ENCODE peak calls at places on chromosomes 7 and 10, in seven cellular contexts. One of them, this sample, is unnamed. For H3K4me1, the result is how much of the 10 kb centered on the place peaks cover.

GRCh38 chr7:85516675-85517074 is 329.8 kb upstream of the SEMA3D start:
- DNase-seq in neuronal stem cell: no peak
- DNase-seq in sigmoid colon: no peak
- DNase-seq in tibial artery: no peak
- DNase-seq in ovary: no peak
- DNase-seq in osteoblast: no peak
- DNase-seq in stomach: no peak
- DNase-seq in this sample: no peak

GRCh38 chr7:29895557-29895956 is 89.2 kb downstream of the WIPF3 start:
- DNase-seq in osteoblast: peak
- DNase-seq in ovary: no peak
- DNase-seq in sigmoid colon: no peak
- DNase-seq in tibial artery: no peak
- DNase-seq in neuronal stem cell: no peak
- DNase-seq in stomach: no peak
- DNase-seq in this sample: no peak

GRCh38 chr10:130580975-130581374 is 444.8 kb downstream of the GLRX3 start:
- DNase-seq in sigmoid colon: no peak
- DNase-seq in tibial artery: no peak
- DNase-seq in ovary: no peak
- DNase-seq in osteoblast: no peak
- DNase-seq in stomach: no peak
- DNase-seq in neuronal stem cell: no peak
- DNase-seq in this sample: no peak

GRCh38 chr7:29479606-29480200 is 83.9 kb upstream of the PRR15 start:
- DNase-seq in stomach: no peak
- DNase-seq in osteoblast: no peak
- DNase-seq in ovary: peak
- DNase-seq in sigmoid colon: peak
- DNase-seq in tibial artery: no peak
- DNase-seq in neuronal stem cell: peak
- DNase-seq in this sample: no peak

GRCh38 chr7:19713676-19714075 is 4.8 kb upstream of the POLR1F start:
- DNase-seq in neuronal stem cell: peak
- DNase-seq in tibial artery: no peak
- DNase-seq in osteoblast: no peak
- DNase-seq in sigmoid colon: no peak
- DNase-seq in ovary: no peak
- DNase-seq in stomach: no peak
- DNase-seq in this sample: no peak

GRCh38 chr7:38630720-38631673 is at the start of gene AMPH:
- DNase-seq in osteoblast: peak
- DNase-seq in neuronal stem cell: peak
- DNase-seq in tibial artery: peak
- DNase-seq in sigmoid colon: peak
- DNase-seq in stomach: no peak
- DNase-seq in ovary: no peak
- DNase-seq in this sample: peak

GRCh38 chr7:73520673-73521635 is 1.1 kb downstream of the BAZ1B start:
- DNase-seq in stomach: no peak
- DNase-seq in tibial artery: no peak
- DNase-seq in osteoblast: peak
- DNase-seq in ovary: no peak
- DNase-seq in neuronal stem cell: no peak
- DNase-seq in sigmoid colon: no peak
- DNase-seq in this sample: no peak

GRCh38 chr7:15561840-15562239 is at the start of gene AGMO:
- DNase-seq in neuronal stem cell: peak
- DNase-seq in sigmoid colon: peak
- DNase-seq in tibial artery: peak
- DNase-seq in stomach: no peak
- DNase-seq in ovary: peak
- DNase-seq in osteoblast: no peak
- DNase-seq in this sample: no peak

GRCh38 chr7:45057853-45058252 is 30.9 kb downstream of the NACAD start:
- DNase-seq in stomach: no peak
- DNase-seq in ovary: no peak
- DNase-seq in neuronal stem cell: no peak
- DNase-seq in tibial artery: no peak
- DNase-seq in osteoblast: peak
- DNase-seq in sigmoid colon: no peak
- DNase-seq in this sample: no peak

GRCh38 chr10:128061306-128062300 is 64.6 kb downstream of the MKI67 start:
- DNase-seq in ovary: no peak
- DNase-seq in sigmoid colon: no peak
- DNase-seq in neuronal stem cell: no peak
- DNase-seq in osteoblast: peak
- DNase-seq in stomach: no peak
- DNase-seq in tibial artery: no peak
- DNase-seq in this sample: no peak
- H3K4me1 ChIP-seq in ovary: under half
- H3K4me1 ChIP-seq in sigmoid colon: under half
- H3K4me1 ChIP-seq in neuronal stem cell: under half
- H3K4me1 ChIP-seq in osteoblast: under half
- H3K4me1 ChIP-seq in stomach: under half
- H3K4me1 ChIP-seq in tibial artery: half or more
- H3K4me1 ChIP-seq in this sample: under half

GRCh38 chr10:119270893-119271361 is 63.6 kb downstream of the GRK5 start:
- DNase-seq in stomach: peak
- DNase-seq in osteoblast: no peak
- DNase-seq in sigmoid colon: no peak
- DNase-seq in tibial artery: peak
- DNase-seq in ovary: peak
- DNase-seq in neuronal stem cell: no peak
- DNase-seq in this sample: no peak
- H3K4me1 ChIP-seq in stomach: half or more
- H3K4me1 ChIP-seq in osteoblast: under half
- H3K4me1 ChIP-seq in sigmoid colon: half or more
- H3K4me1 ChIP-seq in tibial artery: half or more
- H3K4me1 ChIP-seq in ovary: under half
- H3K4me1 ChIP-seq in neuronal stem cell: under half
- H3K4me1 ChIP-seq in this sample: under half

DNA sequence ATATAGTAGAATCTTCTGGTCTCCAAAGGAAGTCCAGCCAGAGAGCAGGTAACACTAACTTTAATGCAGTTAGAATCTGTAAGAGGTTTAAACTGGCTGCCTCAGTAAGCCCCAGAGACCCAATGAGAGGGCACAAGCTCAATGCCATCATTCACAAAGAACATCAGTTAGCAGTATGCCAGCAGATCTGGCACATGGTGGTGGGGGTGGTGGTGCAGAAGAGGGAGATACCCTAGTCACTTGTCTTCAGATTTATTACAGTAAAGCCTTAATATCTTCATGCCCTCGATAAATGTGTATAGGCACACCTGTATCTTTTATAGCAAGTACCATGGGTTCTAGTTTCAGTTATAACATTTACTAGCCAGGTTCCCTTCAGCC is 86.2 kb downstream of the SORBS1 start:
- DNase-seq in osteoblast: no peak
- DNase-seq in sigmoid colon: no peak
- DNase-seq in ovary: no peak
- DNase-seq in neuronal stem cell: no peak
- DNase-seq in tibial artery: no peak
- DNase-seq in stomach: no peak
- DNase-seq in this sample: no peak
- H3K4me1 ChIP-seq in osteoblast: under half
- H3K4me1 ChIP-seq in sigmoid colon: half or more
- H3K4me1 ChIP-seq in ovary: under half
- H3K4me1 ChIP-seq in neuronal stem cell: under half
- H3K4me1 ChIP-seq in tibial artery: half or more
- H3K4me1 ChIP-seq in stomach: half or more
- H3K4me1 ChIP-seq in this sample: under half

DNA sequence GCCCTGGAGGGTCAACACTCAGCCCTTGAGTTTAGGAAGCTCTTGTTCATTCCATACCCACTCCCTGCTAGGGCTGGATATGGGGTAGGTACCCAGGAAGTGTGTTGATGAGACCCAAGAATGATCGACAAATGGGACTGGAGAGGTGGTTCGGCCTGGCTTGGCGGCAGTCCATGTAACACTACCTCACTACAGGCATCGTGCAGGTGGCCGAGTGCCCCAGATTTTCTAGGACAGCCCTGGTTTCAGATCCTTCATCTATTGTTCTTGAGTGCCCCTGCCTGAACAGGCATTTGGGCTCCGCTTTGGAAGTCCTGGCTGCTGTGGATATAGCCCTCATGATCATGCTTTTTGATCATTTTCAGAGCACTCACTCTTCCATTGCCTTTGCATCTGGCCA is 37.9 kb downstream of the ZMIZ1 start:
- DNase-seq in osteoblast: no peak
- DNase-seq in ovary: no peak
- DNase-seq in stomach: no peak
- DNase-seq in sigmoid colon: no peak
- DNase-seq in neuronal stem cell: no peak
- DNase-seq in tibial artery: no peak
- DNase-seq in this sample: no peak
- H3K4me1 ChIP-seq in osteoblast: under half
- H3K4me1 ChIP-seq in ovary: half or more
- H3K4me1 ChIP-seq in stomach: half or more
- H3K4me1 ChIP-seq in sigmoid colon: half or more
- H3K4me1 ChIP-seq in neuronal stem cell: under half
- H3K4me1 ChIP-seq in tibial artery: under half
- H3K4me1 ChIP-seq in this sample: under half

GRCh38 chr10:73909716-73910115 is 1.2 kb upstream of the PLAU start:
- DNase-seq in neuronal stem cell: no peak
- DNase-seq in sigmoid colon: no peak
- DNase-seq in tibial artery: no peak
- DNase-seq in ovary: no peak
- DNase-seq in stomach: no peak
- DNase-seq in osteoblast: no peak
- DNase-seq in this sample: no peak
- H3K4me1 ChIP-seq in neuronal stem cell: under half
- H3K4me1 ChIP-seq in sigmoid colon: half or more
- H3K4me1 ChIP-seq in tibial artery: half or more
- H3K4me1 ChIP-seq in ovary: under half
- H3K4me1 ChIP-seq in stomach: half or more
- H3K4me1 ChIP-seq in osteoblast: half or more
- H3K4me1 ChIP-seq in this sample: under half

DNA sequence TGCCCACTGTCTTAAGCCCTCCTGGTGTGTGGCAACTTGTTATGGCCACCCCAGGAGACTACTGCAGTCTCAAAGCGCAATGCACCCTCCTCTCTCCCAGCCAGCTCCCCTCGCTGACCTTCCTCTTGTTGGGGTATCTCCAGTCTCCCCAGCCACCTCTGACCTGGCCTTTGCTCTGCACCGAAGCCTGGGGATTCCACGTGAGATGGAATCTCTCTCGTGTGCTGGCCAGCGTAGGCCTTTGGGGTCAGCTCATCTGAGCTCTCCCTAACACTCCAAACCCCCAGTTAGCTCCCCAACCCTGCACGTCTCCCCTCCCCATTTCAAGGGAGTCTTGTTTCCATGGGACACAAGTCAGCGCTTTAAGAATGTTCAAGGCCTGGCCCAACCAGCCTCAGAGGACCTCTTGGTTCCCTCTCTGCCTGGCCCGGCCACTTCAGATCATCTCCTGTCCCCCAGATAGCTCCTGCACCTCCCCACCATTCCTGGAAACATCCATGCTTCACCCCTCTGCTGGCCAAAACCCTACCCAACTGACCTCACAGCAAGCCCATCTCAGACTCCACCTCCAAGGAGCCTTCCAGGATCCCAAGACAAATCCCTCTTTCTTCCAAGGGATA is 11.2 kb downstream of the ITPRIP start:
- DNase-seq in osteoblast: no peak
- DNase-seq in sigmoid colon: peak
- DNase-seq in tibial artery: no peak
- DNase-seq in neuronal stem cell: no peak
- DNase-seq in stomach: no peak
- DNase-seq in ovary: no peak
- DNase-seq in this sample: no peak
- H3K4me1 ChIP-seq in osteoblast: half or more
- H3K4me1 ChIP-seq in sigmoid colon: half or more
- H3K4me1 ChIP-seq in tibial artery: half or more
- H3K4me1 ChIP-seq in neuronal stem cell: under half
- H3K4me1 ChIP-seq in stomach: half or more
- H3K4me1 ChIP-seq in ovary: half or more
- H3K4me1 ChIP-seq in this sample: under half

DNA sequence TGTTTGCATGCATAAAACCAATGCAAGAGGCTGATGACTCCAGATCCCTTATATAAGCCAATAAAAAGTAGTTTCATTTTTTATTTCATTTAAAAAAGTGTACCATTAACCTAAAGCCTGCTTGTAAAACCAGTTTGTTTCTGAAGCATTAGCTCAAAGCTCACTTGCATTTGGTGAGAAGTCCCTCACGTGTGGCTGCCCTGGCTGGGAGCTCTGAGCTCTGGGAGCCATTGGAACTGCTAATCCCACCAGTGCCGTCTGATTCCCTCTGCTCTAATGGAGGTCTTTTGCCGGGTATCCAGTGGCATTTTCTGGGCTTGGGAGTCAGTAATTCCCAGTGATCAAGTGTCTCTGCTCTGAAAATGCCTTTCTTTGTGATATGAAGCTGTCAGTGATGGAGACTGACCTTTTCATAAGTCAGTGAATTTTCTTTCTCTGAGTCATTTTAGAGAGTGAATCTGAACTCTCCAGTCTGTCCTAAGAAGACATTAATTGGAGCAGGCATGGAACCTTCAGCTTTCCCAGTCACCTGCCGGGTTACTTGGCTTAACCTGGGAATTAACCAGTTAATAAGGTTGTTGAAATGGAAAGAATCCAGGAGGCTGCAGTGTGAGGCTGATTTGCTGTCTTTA is 36.9 kb upstream of the FAM20C start:
- DNase-seq in tibial artery: no peak
- DNase-seq in osteoblast: peak
- DNase-seq in neuronal stem cell: no peak
- DNase-seq in sigmoid colon: no peak
- DNase-seq in ovary: peak
- DNase-seq in stomach: no peak
- DNase-seq in this sample: no peak
- H3K4me1 ChIP-seq in tibial artery: under half
- H3K4me1 ChIP-seq in osteoblast: under half
- H3K4me1 ChIP-seq in neuronal stem cell: under half
- H3K4me1 ChIP-seq in sigmoid colon: under half
- H3K4me1 ChIP-seq in ovary: under half
- H3K4me1 ChIP-seq in stomach: under half
- H3K4me1 ChIP-seq in this sample: under half

This sample was measured in iPS DF 6.9.